ENCODE peak calls at places on chromosomes 6 and 20, in nine cellular contexts. F is aorta; M is Peyer's patch; P is thoracic aorta; K is AG04450; Z is A549; W is PC-3; C is GM23248; I is CD4-positive, alpha-beta T cell. B is an unnamed sample.

GRCh38 chr6:47308674-47309325 is 905 bp downstream of the TNFRSF21 start:
- DNase-seq in C (peak; percentile 53), M (peak; percentile 70), Z (peak; percentile 24), W (peak; percentile 23), K (no peak), I (no peak), P (no peak), F (peak; percentile 75), B (peak; percentile 23)

GRCh38 chr20:32468860-32469259 is 110.7 kb downstream of the ASXL1 start:
- DNase-seq in F (no peak), K (no peak), P (no peak), M (no peak), I (no peak), Z (no peak), C (no peak), W (no peak), B (no peak)

GRCh38 chr20:1894471-1894950 is 696 bp upstream of the SIRPA start:
- DNase-seq in I (no peak), F (peak; percentile 90), W (peak; percentile 62), C (peak; percentile 82), M (peak; percentile 82), K (no peak), P (no peak), Z (peak; percentile 62), B (no peak)

GRCh38 chr6:15602144-15602543 is 60.7 kb downstream of the DTNBP1 start:
- DNase-seq in P (no peak), Z (no peak), M (no peak), K (no peak), F (no peak), W (no peak), I (no peak), C (no peak), B (no peak)

GRCh38 chr6:107509506-107509905 is 19.6 kb downstream of the SOBP start:
- DNase-seq in C (no peak), K (no peak), I (no peak), P (no peak), F (no peak), Z (no peak), M (no peak), W (no peak), B (no peak)

GRCh38 chr6:53983301-53983700 is 127.9 kb upstream of the MLIP start:
- DNase-seq in W (no peak), M (no peak), K (no peak), F (no peak), P (no peak), C (no peak), I (no peak), Z (no peak), B (no peak)

GRCh38 chr6:163850874-163851273 is 436.4 kb downstream of the QKI start:
- DNase-seq in C (no peak), W (no peak), P (no peak), K (no peak), F (no peak), I (no peak), M (no peak), Z (no peak), B (no peak)

GRCh38 chr6:167469101-167469500 is 144.2 kb downstream of the TTLL2 start:
- DNase-seq in C (no peak), Z (no peak), I (no peak), M (no peak), K (no peak), F (no peak), W (no peak), P (no peak), B (no peak)

GRCh38 chr6:166361080-166361429 is 18.7 kb upstream of the SFT2D1 start:
- DNase-seq in W (peak; percentile 8), Z (no peak), P (no peak), F (no peak), K (no peak), M (no peak), C (no peak), I (no peak), B (no peak)
- H3K27ac ChIP-seq in W (no peak overlapping the region), Z (no peak overlapping the region), P (no peak overlapping the region), F (no peak overlapping the region), K (no peak overlapping the region), M (no peak overlapping the region), C (no peak overlapping the region), I (no peak overlapping the region), B (no peak overlapping the region)

GRCh38 chr6:128558924-128559323 is 38.5 kb upstream of the PTPRK start:
- DNase-seq in F (no peak), P (no peak), I (no peak), C (no peak), Z (no peak), K (no peak), M (no peak), W (no peak), B (no peak)

GRCh38 chr6:128560966-128561365 is 40.6 kb upstream of the PTPRK start:
- DNase-seq in I (no peak), M (no peak), Z (no peak), P (no peak), W (no peak), F (no peak), K (no peak), C (no peak), B (no peak)

GRCh38 chr6:128554302-128554701 is 33.9 kb upstream of the PTPRK start:
- DNase-seq in W (peak; percentile 16), Z (no peak), I (no peak), K (no peak), F (no peak), P (no peak), M (no peak), C (peak; percentile 42), B (no peak)

GRCh38 chr6:128558021-128558420 is 37.6 kb upstream of the PTPRK start:
- DNase-seq in W (no peak), C (no peak), P (no peak), F (no peak), M (no peak), K (no peak), I (no peak), Z (no peak), B (no peak)

DNA sequence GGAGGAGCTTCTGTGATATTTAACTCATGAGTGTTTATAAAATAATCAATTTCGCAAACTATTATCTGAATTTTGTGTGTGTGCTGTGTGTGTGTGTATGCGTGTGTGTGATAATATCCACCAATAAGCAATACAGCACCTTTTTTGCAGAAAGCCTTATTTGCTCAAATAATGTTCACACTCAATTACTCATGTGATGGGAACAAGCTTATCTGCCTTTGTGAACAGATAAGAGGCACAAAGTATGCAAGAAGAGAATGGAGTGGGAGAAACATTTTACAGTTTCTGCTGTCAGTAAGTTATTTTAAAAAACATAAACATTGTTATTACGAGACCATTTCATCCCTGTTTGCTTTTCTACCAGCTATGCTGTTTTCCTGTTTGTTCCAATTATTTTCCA is 36.7 kb upstream of the PTPRK start:
- DNase-seq in I (no peak), C (no peak), Z (no peak), W (no peak), F (no peak), P (no peak), M (no peak), K (no peak), B (no peak)
- H3K27ac ChIP-seq in I (no peak overlapping the region), C (no peak overlapping the region), Z (no peak overlapping the region), W (no peak overlapping the region), F (no peak overlapping the region), P (no peak overlapping the region), M (no peak overlapping the region), K (no peak overlapping the region), B (no peak overlapping the region)

GRCh38 chr6:7691675-7692452 is 34.0 kb upstream of the BMP6 start:
- DNase-seq in W (peak; percentile 91), K (no peak), F (no peak), P (no peak), M (no peak), Z (peak; percentile 90), C (peak; percentile 88), I (no peak), B (no peak)

GRCh38 chr6:7693827-7694226 is 32.1 kb upstream of the BMP6 start:
- DNase-seq in Z (no peak), P (no peak), K (no peak), W (no peak), C (no peak), F (no peak), I (no peak), M (no peak), B (no peak)

GRCh38 chr6:7696061-7696460 is 29.8 kb upstream of the BMP6 start:
- DNase-seq in M (no peak), P (no peak), F (no peak), C (no peak), W (no peak), I (no peak), Z (no peak), K (no peak), B (no peak)

GRCh38 chr6:7691021-7691420 is 34.9 kb upstream of the BMP6 start:
- DNase-seq in I (no peak), P (no peak), M (no peak), W (peak; percentile 43), Z (no peak), K (no peak), F (no peak), C (no peak), B (no peak)

GRCh38 chr6:7692453-7692784 is 33.5 kb upstream of the BMP6 start:
- DNase-seq in P (no peak), K (no peak), F (no peak), W (no peak), M (no peak), I (no peak), C (no peak), Z (no peak), B (no peak)
- H3K27ac ChIP-seq in P (no peak overlapping the region), K (no peak overlapping the region), F (no peak overlapping the region), W (peak overlapping the region; percentile 97), M (no peak overlapping the region), I (no peak overlapping the region), C (peak overlapping the region; percentile 72), Z (peak overlapping the region; percentile 97), B (no peak overlapping the region)

GRCh38 chr6:17816921-17817611 is 110.3 kb upstream of the NUP153 start:
- DNase-seq in I (no peak), W (peak; percentile 41), Z (peak; percentile 18), K (peak; percentile 30), M (no peak), F (no peak), P (no peak), C (peak; percentile 23), B (no peak)

GRCh38 chr6:17808609-17809008 is 101.9 kb upstream of the NUP153 start:
- DNase-seq in W (peak; percentile 50), C (no peak), I (no peak), M (no peak), Z (no peak), K (no peak), F (no peak), P (no peak), B (no peak)

GRCh38 chr6:17813561-17813960 is 106.8 kb upstream of the NUP153 start:
- DNase-seq in C (no peak), M (no peak), K (no peak), F (no peak), W (no peak), Z (no peak), P (no peak), I (no peak), B (no peak)

GRCh38 chr6:17817763-17818162 is 111.0 kb upstream of the NUP153 start:
- DNase-seq in K (no peak), W (no peak), M (no peak), I (no peak), P (no peak), C (no peak), F (no peak), Z (no peak), B (no peak)

DNA sequence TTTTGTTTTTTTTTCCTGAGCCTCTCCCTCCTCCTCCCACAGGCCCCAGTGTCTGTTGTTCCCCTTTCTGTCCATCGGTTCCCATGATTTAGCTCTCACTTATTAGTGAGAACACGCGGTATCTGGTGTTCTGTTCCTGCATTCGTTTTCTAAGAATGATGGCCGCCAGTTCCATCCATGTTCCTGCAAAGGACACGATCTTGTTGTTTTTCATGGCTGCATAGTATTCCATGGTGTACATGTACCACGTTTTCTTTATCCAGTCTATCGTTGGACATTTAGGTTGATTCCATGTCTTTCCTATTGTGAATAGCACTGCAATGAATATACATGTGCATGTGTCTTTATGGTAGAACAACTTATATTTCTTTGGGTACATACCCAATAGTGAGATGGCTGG is 105.6 kb upstream of the NUP153 start:
- DNase-seq in W (no peak), Z (no peak), K (no peak), F (no peak), C (no peak), M (no peak), I (no peak), P (no peak), B (no peak)
- H3K27ac ChIP-seq in W (no peak overlapping the region), Z (no peak overlapping the region), K (no peak overlapping the region), F (no peak overlapping the region), C (no peak overlapping the region), M (no peak overlapping the region), I (no peak overlapping the region), P (no peak overlapping the region), B (no peak overlapping the region)

B was measured in substantia nigra.